ENCODE peak calls at places on chromosomes 12 and 14, in nine cellular contexts. X, C, F, J, S, U, T, G and K are unnamed samples. For H3K4me1, the result is how much of the 10 kb centered on the place peaks cover.

GRCh38 chr14:89214221-89214965 is 202.6 kb downstream of the FOXN3 start:
- DNase-seq in U (no peak), S (no peak), J (no peak), C (no peak), T (peak), X (no peak), F (peak), G (peak), K (peak)

GRCh38 chr14:76267322-76268012 is 108.5 kb upstream of the ESRRB start:
- DNase-seq in U (peak), C (peak), F (peak), S (peak), X (peak), T (peak), G (no peak), J (no peak), K (no peak)

GRCh38 chr14:74898694-74899093 is 17.0 kb downstream of the DLST start:
- DNase-seq in S (no peak), J (no peak), C (no peak), G (no peak), X (no peak), F (no peak), T (no peak), U (no peak), K (no peak)

GRCh38 chr12:3680919-3681594 is 71.9 kb downstream of the CRACR2A start:
- DNase-seq in C (no peak), G (no peak), S (no peak), J (no peak), X (peak), F (peak), T (no peak), U (no peak), K (no peak)

GRCh38 chr14:30874120-30874998 is at the start of gene COCH:
- DNase-seq in C (no peak), J (no peak), X (no peak), T (peak), F (peak), S (no peak), U (no peak), G (peak), K (no peak)

GRCh38 chr14:91322623-91323022 is 78.1 kb upstream of the GPR68 start:
- DNase-seq in F (no peak), C (no peak), G (no peak), T (no peak), U (no peak), X (no peak), J (no peak), S (no peak), K (no peak)

GRCh38 chr14:72990171-72990570 is 36.7 kb downstream of the ZFYVE1 start:
- DNase-seq in C (no peak), X (no peak), S (no peak), U (no peak), J (no peak), T (no peak), F (no peak), G (no peak), K (no peak)

GRCh38 chr14:102043251-102044025 is 43.4 kb downstream of the HSP90AA1 start:
- DNase-seq in S (no peak), F (peak), U (no peak), T (no peak), J (no peak), G (no peak), C (no peak), X (no peak), K (no peak)

GRCh38 chr12:13024151-13024946 is 19.8 kb upstream of the FAM234B start:
- DNase-seq in C (peak), J (no peak), U (peak), F (peak), S (no peak), T (no peak), G (no peak), X (peak), K (peak)

GRCh38 chr14:32635103-32635719 is 303.5 kb upstream of the NPAS3 start:
- DNase-seq in J (no peak), X (no peak), U (no peak), G (no peak), S (peak), F (no peak), C (peak), T (no peak), K (no peak)

GRCh38 chr12:6314776-6315175 is 4.3 kb downstream of the PLEKHG6 start:
- DNase-seq in U (no peak), X (no peak), F (no peak), T (no peak), G (no peak), J (no peak), C (no peak), S (no peak), K (no peak)

GRCh38 chr12:52210186-52210924 is 18.5 kb upstream of the KRT80 start:
- DNase-seq in J (no peak), T (no peak), U (peak), G (no peak), F (no peak), S (peak), C (peak), X (peak), K (no peak)

GRCh38 chr12:117067016-117067415 is 32.2 kb downstream of the TESC start:
- DNase-seq in X (no peak), S (no peak), U (no peak), C (no peak), J (no peak), F (no peak), T (no peak), G (no peak), K (no peak)

GRCh38 chr12:94710933-94711332 is 60.6 kb upstream of the TMCC3 start:
- DNase-seq in F (no peak), J (no peak), T (peak), S (no peak), U (no peak), C (peak), X (no peak), G (no peak), K (no peak)

GRCh38 chr14:88630565-88630964 is 67.7 kb downstream of the ZC3H14 start:
- DNase-seq in F (no peak), G (no peak), X (no peak), C (peak), S (peak), J (no peak), T (no peak), U (no peak), K (no peak)

GRCh38 chr14:96084796-96085195 is 45.6 kb downstream of the C14orf132 start:
- DNase-seq in S (no peak), U (no peak), T (no peak), F (no peak), C (no peak), X (no peak), G (no peak), J (no peak), K (no peak)

GRCh38 chr12:111444706-111445310 is 39.1 kb downstream of the SH2B3 start:
- DNase-seq in S (no peak), J (peak), C (no peak), F (peak), T (no peak), X (peak), U (peak), G (no peak), K (no peak)

GRCh38 chr12:4416276-4416675 is 29.3 kb downstream of the FGF6 start:
- DNase-seq in X (no peak), G (no peak), C (no peak), F (no peak), J (no peak), S (no peak), U (no peak), T (no peak), K (no peak)

GRCh38 chr14:78921856-78922255 is 751.7 kb downstream of the NRXN3 start:
- DNase-seq in C (peak), F (no peak), J (no peak), U (no peak), X (no peak), T (no peak), S (peak), G (no peak), K (no peak)

GRCh38 chr12:8508912-8509841 is 4.1 kb upstream of the CLEC4D start:
- DNase-seq in T (no peak), F (no peak), G (no peak), J (no peak), X (no peak), S (no peak), U (no peak), C (no peak), K (no peak)

GRCh38 chr14:64541971-64542838 is 1.7 kb downstream of the HSPA2 start:
- DNase-seq in F (no peak), C (no peak), G (no peak), X (no peak), U (peak), S (no peak), J (peak), T (no peak), K (no peak)

GRCh38 chr12:6141048-6141447 is 16.6 kb upstream of the VWF start:
- DNase-seq in X (no peak), G (no peak), F (peak), T (no peak), J (no peak), S (no peak), U (no peak), C (peak), K (no peak)

GRCh38 chr12:67415473-67415872 is 146.3 kb downstream of the CAND1 start:
- DNase-seq in C (peak), J (no peak), G (no peak), X (no peak), T (peak), F (peak), U (no peak), S (peak), K (no peak)

GRCh38 chr12:67333649-67334048 is 64.5 kb downstream of the CAND1 start:
- DNase-seq in U (no peak), F (no peak), X (no peak), T (no peak), G (no peak), J (no peak), C (no peak), S (peak), K (no peak)

GRCh38 chr14:34496679-34497513 is 34.9 kb upstream of the SPTSSA start:
- DNase-seq in F (peak), C (peak), X (peak), T (peak), U (peak), J (no peak), S (peak), G (peak), K (peak)

GRCh38 chr12:109277899-109278762 is 31.0 kb downstream of the FOXN4 start:
- DNase-seq in G (no peak), J (no peak), S (no peak), T (peak), U (peak), F (no peak), C (peak), X (peak), K (no peak)

GRCh38 chr12:25388216-25388615 is 137.5 kb upstream of the KRAS start:
- DNase-seq in F (no peak), J (no peak), S (peak), G (no peak), X (no peak), U (no peak), T (no peak), C (peak), K (no peak)

GRCh38 chr14:106513302-106513701 is 986.9 kb downstream of the TMEM121 start:
- DNase-seq in J (no peak), X (no peak), T (no peak), U (no peak), F (no peak), S (no peak), G (no peak), C (no peak), K (no peak)

GRCh38 chr12:130776857-130777339 is 60.8 kb upstream of the RIMBP2 start:
- DNase-seq in X (no peak), S (no peak), F (no peak), C (no peak), J (no peak), T (no peak), U (no peak), G (no peak), K (no peak)

GRCh38 chr12:116266220-116266619 is 11.3 kb downstream of the MED13L start:
- DNase-seq in U (no peak), G (no peak), J (no peak), S (peak), C (peak), T (no peak), X (no peak), F (no peak), K (no peak)

GRCh38 chr12:120800665-120801064 is 75.0 kb downstream of the ACADS start:
- DNase-seq in C (no peak), U (no peak), G (no peak), X (no peak), S (no peak), J (no peak), F (no peak), T (no peak), K (no peak)

GRCh38 chr12:6786416-6787094 is 2.8 kb upstream of the CD4 start:
- DNase-seq in U (no peak), X (no peak), T (no peak), C (no peak), J (no peak), F (no peak), G (no peak), S (no peak), K (no peak)

GRCh38 chr14:58789756-58790155 is 152.0 kb downstream of the DACT1 start:
- DNase-seq in S (no peak), X (no peak), U (no peak), F (no peak), C (no peak), J (no peak), T (no peak), G (no peak), K (no peak)

GRCh38 chr14:75831455-75831854 is 150.3 kb downstream of the TGFB3 start:
- DNase-seq in J (no peak), C (peak), X (peak), S (peak), G (no peak), T (peak), F (peak), U (peak), K (peak)

GRCh38 chr14:46381674-46382073 is 269.9 kb downstream of the RPL10L start:
- DNase-seq in X (no peak), U (no peak), F (no peak), G (no peak), T (no peak), J (no peak), S (no peak), C (no peak), K (no peak)

GRCh38 chr14:67650694-67651093 is 23.7 kb downstream of the VTI1B start:
- DNase-seq in X (no peak), C (peak), G (no peak), T (no peak), F (no peak), S (peak), J (no peak), U (no peak), K (no peak)

GRCh38 chr12:93571854-93572711 is at the start of gene SOCS2:
- DNase-seq in S (peak), C (peak), T (peak), G (peak), F (peak), J (peak), X (peak), U (peak), K (peak)

GRCh38 chr12:12007001-12007712 is 63.6 kb upstream of the BCL2L14 start:
- DNase-seq in T (no peak), C (peak), J (no peak), X (no peak), S (peak), G (no peak), U (no peak), F (no peak), K (no peak)

GRCh38 chr14:55180434-55180833 is 11.0 kb downstream of the DLGAP5 start:
- DNase-seq in F (no peak), C (peak), J (no peak), S (peak), G (no peak), T (no peak), X (no peak), U (no peak), K (no peak)

DNA sequence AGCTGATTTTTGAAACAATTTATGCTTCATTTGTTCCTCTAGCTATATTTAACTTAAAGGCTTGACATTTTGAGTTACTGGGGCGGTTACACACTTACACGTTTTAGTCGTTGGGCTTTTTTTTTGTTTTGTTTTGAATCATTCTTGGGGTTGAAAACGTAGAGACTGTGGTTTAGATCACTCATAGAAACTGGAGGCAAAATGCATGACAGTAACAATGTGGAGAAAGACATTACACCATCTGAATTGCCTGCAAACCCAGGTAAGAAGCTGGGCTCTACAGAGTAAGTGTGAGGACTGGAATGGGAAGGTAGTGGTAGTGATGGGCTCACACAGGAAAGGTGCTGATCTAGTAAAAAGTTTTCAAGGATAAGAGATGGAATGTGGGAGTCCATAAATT is at the start of gene CLEC2D:
- DNase-seq in U (no peak), T (no peak), G (no peak), S (no peak), X (no peak), F (no peak), J (no peak), C (no peak), K (no peak)
- H3K4me1 ChIP-seq in U (under half), T (under half), G (under half), S (under half), X (under half), F (under half), J (half or more), C (under half), K (under half)

DNA sequence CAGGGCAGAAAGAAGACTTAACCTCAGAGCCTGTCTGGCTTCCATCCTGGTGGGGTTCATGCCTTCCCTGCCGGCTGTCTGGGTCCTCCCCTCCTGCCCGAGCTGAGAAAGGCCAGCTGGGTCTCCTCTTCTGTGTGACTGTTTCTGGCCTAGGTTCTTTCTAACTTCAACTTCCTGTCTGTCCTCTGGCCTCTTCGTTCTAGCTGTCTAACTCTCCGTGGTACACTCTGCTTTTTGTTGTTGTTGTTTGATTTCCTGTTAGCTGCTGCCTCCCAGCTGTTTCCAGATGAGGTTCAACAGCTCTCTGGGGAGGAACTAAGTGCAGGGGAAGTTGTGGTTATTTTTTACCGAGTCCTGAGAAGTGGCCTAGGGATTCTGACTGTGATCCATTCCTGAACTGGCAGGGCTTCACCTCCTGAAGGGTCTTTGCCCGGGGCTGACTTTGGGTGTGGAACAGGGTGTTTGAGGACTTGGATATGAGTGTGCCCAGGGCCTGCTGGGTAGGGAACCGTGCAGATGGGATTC is 3.2 kb downstream of the MLXIP start:
- DNase-seq in X (peak), G (no peak), C (peak), S (no peak), F (peak), T (no peak), J (peak), U (peak), K (no peak)
- H3K4me1 ChIP-seq in X (under half), G (under half), C (under half), S (under half), F (half or more), T (under half), J (half or more), U (under half), K (under half)

GRCh38 chr14:104887623-104888488 is 22.8 kb downstream of the CEP170B start:
- DNase-seq in U (peak), F (peak), T (peak), X (peak), J (no peak), C (no peak), G (no peak), S (no peak), K (no peak)
- H3K4me1 ChIP-seq in U (under half), F (under half), T (under half), X (under half), J (under half), C (under half), G (under half), S (under half), K (under half)

DNA sequence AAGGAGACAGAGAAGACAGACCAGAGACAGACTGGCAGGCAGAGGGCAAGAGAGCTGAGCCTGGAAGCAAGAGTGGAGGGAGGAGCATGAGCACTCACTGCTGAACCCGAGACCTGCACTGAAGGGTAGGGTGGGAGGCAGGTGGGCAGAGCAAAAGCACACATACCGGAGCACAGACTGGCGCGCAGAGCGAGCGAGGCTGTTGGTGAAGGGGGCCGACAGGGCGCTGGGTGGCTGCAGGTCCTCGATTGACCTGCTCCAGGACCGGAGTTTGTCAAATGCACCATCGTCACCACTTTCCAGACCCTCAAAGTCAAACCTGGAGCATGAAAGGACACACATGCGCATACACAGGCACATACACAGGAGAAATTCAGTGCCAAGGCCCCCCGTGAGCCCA is 34.9 kb downstream of the PRPF40B start:
- DNase-seq in G (no peak), F (no peak), J (no peak), X (no peak), S (no peak), C (no peak), T (no peak), U (no peak), K (no peak)
- H3K4me1 ChIP-seq in G (under half), F (half or more), J (half or more), X (under half), S (under half), C (under half), T (under half), U (under half), K (under half)

DNA sequence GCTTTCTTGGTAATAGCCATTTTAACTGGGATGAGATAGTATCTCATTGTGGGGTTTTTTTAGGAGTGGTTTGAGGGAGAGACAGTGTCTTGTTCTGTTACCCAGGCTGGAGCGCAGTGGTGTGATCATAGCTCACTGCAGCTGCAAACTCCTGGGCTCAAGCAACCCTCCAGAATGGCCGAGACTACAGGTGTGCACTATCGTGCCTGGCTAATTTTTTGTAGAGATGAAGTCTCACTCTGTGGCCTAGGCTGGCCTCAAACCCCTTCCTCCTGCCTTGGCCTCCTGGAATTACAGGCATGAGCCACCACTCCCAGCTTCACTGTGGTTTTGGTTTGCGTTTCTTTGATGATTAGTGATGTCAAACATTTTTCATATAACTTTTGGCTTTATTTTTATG is 293.6 kb downstream of the ERC1 start:
- DNase-seq in F (no peak), G (no peak), U (no peak), S (no peak), X (no peak), J (no peak), T (no peak), C (no peak), K (no peak)
- H3K4me1 ChIP-seq in F (under half), G (under half), U (under half), S (under half), X (under half), J (under half), T (under half), C (under half), K (under half)